ENCODE peak calls at places on chromosomes 1 and 21, in six cellular contexts. G, S, N, Z, U and H are unnamed samples.

GRCh38 chr1:153431928-153432327 is 15.6 kb downstream of the S100A7A start:
- DNase-seq in U (no peak), N (no peak), Z (no peak), G (no peak), S (no peak), H (no peak)

GRCh38 chr1:238777551-238777950 is 608.8 kb upstream of the CHRM3 start:
- DNase-seq in N (no peak), U (no peak), Z (no peak), S (no peak), G (peak), H (no peak)

GRCh38 chr1:8137406-8138244 is 111.5 kb upstream of the ERRFI1 start:
- DNase-seq in Z (no peak), G (peak), U (peak), N (no peak), S (no peak), H (no peak)

GRCh38 chr1:234605983-234606730 is 3.8 kb downstream of the IRF2BP2 start:
- DNase-seq in S (peak), N (no peak), U (peak), Z (no peak), G (peak), H (no peak)

GRCh38 chr1:27027575-27028250 is 15.1 kb upstream of the TENT5B start:
- DNase-seq in S (no peak), U (peak), Z (no peak), G (no peak), N (no peak), H (peak)

GRCh38 chr1:65170511-65171142 is 22.6 kb downstream of the AK4 start:
- DNase-seq in S (no peak), N (no peak), G (peak), U (no peak), Z (peak), H (no peak)

GRCh38 chr1:207828485-207829158 is 76.8 kb downstream of the CD46 start:
- DNase-seq in Z (peak), G (peak), S (peak), N (peak), U (peak), H (peak)

GRCh38 chr1:29835486-29836273 is 599.4 kb downstream of the PTPRU start:
- DNase-seq in Z (no peak), U (no peak), N (no peak), G (no peak), S (no peak), H (peak)

DNA sequence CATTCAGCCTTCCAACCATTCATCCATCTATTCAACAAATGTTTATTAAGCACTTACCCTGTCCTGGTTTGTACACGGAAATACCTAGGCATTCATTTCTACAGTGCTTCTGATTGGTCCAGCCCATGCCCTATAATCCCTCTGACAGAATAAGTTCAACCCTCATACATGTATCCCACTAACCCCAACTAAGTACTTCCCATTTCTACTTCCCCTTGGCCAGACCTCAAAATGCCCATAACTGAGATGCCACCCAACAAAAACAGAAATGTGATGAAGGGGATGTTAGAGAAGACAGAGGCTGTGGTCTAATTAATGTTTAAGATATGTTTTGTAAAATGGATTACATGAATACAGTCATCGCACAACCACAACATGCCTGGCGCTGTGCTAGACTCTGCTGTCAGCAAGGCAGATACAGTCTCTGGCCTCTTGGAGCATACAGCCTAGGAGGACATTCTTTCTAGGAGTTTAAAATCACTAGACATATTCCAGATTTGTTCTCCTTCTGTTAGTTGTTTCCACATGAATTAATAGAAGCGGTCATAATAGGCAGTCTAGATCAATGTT is 6.4 kb downstream of the CD48 start:
- DNase-seq in U (no peak), Z (no peak), G (no peak), N (no peak), S (no peak), H (no peak)
- TF ChIP-seq SMC3 in U (no peak), Z (no peak), G (no peak), N (no peak), S (no peak), H (no peak)

GRCh38 chr1:34686531-34686930 is 68.3 kb upstream of the GJB5 start:
- DNase-seq in Z (no peak), U (no peak), N (no peak), G (no peak), S (no peak), H (no peak)

GRCh38 chr1:34688358-34688757 is 66.5 kb upstream of the GJB5 start:
- DNase-seq in N (no peak), G (no peak), S (no peak), U (peak), Z (no peak), H (no peak)

GRCh38 chr1:34693081-34693480 is 61.8 kb upstream of the GJB5 start:
- DNase-seq in U (no peak), G (no peak), Z (no peak), S (no peak), N (no peak), H (no peak)

GRCh38 chr1:34694383-34694782 is 60.5 kb upstream of the GJB5 start:
- DNase-seq in Z (no peak), S (no peak), U (no peak), N (no peak), G (no peak), H (no peak)

DNA sequence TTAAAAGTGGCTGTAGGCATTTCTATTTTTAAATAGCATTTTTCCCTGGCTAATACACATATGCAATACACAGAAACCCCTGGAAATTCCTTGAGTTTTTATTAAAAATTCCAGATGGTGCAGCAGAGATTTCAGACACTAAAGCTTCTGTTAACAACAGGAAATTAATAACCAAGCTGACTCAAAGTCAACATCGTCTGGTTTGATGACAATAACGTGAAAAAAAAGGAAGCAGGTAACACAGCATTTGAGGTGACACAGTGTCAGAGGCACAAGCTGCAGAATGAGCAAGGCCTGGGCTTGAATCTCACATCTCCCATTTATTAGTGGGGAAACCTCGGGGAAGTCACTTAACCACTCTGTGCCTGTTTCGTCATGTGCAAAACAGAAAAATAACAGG is 64.6 kb upstream of the GJB5 start:
- DNase-seq in U (no peak), N (no peak), G (no peak), S (no peak), Z (no peak), H (no peak)
- TF ChIP-seq SMC3 in U (no peak), N (no peak), G (no peak), S (no peak), Z (no peak), H (no peak)

GRCh38 chr1:2973661-2974593 is 47.3 kb upstream of the ACTRT2 start:
- DNase-seq in N (no peak), S (no peak), Z (no peak), U (no peak), G (no peak), H (no peak)
- TF ChIP-seq SMC3 in N (no peak), S (no peak), Z (no peak), U (no peak), G (no peak), H (no peak)

DNA sequence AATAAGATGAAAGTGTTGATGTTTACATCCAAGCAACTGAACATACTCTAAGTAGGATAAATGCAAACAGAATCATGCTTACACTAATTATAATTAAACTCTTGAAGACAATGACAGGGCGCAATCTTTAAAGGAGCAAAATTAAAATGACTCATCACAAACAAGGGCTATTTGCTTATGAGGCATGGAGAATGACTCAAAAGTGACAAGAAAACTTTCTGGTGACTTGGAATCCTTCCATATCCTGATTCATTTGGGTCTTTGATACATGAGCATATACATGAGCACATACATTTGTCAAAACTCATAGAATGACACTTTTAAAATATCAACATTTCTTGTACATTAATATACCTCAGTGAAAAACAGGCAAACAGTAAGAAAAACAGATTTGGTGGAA is 1632.3 kb downstream of the KCNT2 start:
- DNase-seq in Z (no peak), N (no peak), G (peak), U (no peak), S (peak), H (no peak)
- TF ChIP-seq SMC3 in Z (no peak), N (no peak), G (no peak), U (no peak), S (no peak), H (no peak)

DNA sequence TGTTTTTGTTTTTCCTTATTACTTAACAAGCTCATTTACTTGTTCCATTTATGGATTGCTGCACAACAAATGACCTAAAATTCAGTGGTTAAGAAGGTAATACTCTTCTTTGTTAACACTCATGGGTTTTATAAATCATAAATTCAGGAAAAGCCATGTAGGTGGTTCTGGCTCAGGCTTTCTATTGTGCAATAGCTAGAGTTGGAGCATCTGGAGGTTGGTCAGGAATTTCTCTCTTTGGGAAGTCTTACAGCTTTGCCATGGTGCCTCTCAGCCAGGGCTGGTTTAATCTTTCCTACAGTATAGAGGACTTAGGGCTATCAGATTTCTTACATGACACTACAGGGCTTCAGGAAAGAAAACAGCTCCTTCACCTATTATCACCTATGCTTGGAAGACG is 1677.1 kb downstream of the KCNT2 start:
- DNase-seq in Z (no peak), S (no peak), N (no peak), G (peak), U (no peak), H (no peak)
- TF ChIP-seq SMC3 in Z (no peak), S (no peak), N (no peak), G (no peak), U (no peak), H (no peak)

DNA sequence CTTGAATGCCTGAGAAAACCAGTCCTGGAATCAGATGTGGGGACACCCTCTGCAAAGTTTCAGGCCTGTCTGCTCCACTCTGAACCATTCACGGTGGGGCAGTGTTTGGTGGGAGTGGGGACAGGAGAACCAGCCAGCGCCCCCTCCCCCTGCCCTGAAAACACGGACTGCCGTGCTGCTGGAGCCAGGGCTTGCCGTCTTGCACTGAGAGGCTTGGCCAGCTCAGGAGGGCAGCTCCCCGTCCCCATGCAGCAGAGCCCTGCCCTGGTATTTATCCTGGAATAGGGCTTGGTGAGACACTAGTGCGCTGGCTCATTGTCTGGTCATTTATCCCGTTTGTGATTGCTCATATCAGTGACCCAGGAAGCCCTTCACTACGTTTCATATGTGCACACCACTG is 3.9 kb downstream of the S100B start:
- DNase-seq in S (no peak), U (no peak), N (no peak), G (no peak), Z (no peak), H (no peak)
- TF ChIP-seq SMC3 in S (no peak), U (no peak), N (no peak), G (no peak), Z (no peak), H (no peak)